ENCODE peak calls at places on chromosomes 12 and 14, in eight cellular contexts. N is cardiac muscle cell, C is fibroblast of lung, B is psoas muscle, J is DND-41, O is tibial artery, U is Caco-2, E is upper lobe of right lung. H is an unnamed sample. For H3K4me1, the result is how much of the 10 kb centered on the place peaks cover.

GRCh38 chr12:10001141-10001778 is 2.3 kb upstream of the CLEC1B start:
- DNase-seq in U (no peak), N (no peak), O (no peak), E (no peak), J (no peak), B (no peak), C (no peak), H (no peak)

GRCh38 chr12:6072302-6072752 is 52.1 kb downstream of the VWF start:
- DNase-seq in U (no peak), E (no peak), N (no peak), C (peak), J (no peak), O (no peak), B (no peak), H (no peak)

GRCh38 chr14:21436567-21437062 is 19.3 kb downstream of the CHD8 start:
- DNase-seq in B (no peak), J (no peak), E (no peak), C (peak), O (no peak), U (no peak), N (no peak), H (peak)

GRCh38 chr12:65269603-65270002 is 8.9 kb upstream of the MSRB3 start:
- DNase-seq in O (no peak), N (no peak), J (no peak), E (no peak), U (no peak), B (no peak), C (peak), H (no peak)

GRCh38 chr12:27964123-27964522 is 8.4 kb downstream of the PTHLH start:
- DNase-seq in C (peak), B (no peak), E (no peak), O (no peak), U (no peak), N (no peak), J (no peak), H (no peak)

GRCh38 chr12:45601390-45601789 is 128.1 kb upstream of the ARID2 start:
- DNase-seq in C (no peak), U (no peak), O (no peak), J (no peak), N (no peak), B (no peak), E (no peak), H (no peak)

GRCh38 chr12:94898388-94898787 is 105.1 kb downstream of the NDUFA12 start:
- DNase-seq in U (peak), O (no peak), E (no peak), J (no peak), C (peak), B (no peak), N (no peak), H (no peak)

GRCh38 chr12:90497923-90498545 is 456.9 kb downstream of the CCER1 start:
- DNase-seq in B (no peak), U (no peak), O (no peak), C (no peak), E (no peak), N (no peak), J (no peak), H (no peak)

GRCh38 chr14:69587389-69587788 is 12.7 kb upstream of the CCDC177 start:
- DNase-seq in J (no peak), N (no peak), C (no peak), B (no peak), U (no peak), E (no peak), O (no peak), H (peak)

GRCh38 chr12:75560167-75560566 is 48.8 kb upstream of the KRR1 start:
- DNase-seq in N (peak), U (no peak), J (no peak), O (no peak), B (no peak), E (no peak), C (peak), H (peak)

GRCh38 chr12:95766356-95767019 is 24.1 kb downstream of the NTN4 start:
- DNase-seq in C (no peak), J (no peak), O (no peak), E (no peak), B (no peak), U (peak), N (no peak), H (no peak)

GRCh38 chr14:21866479-21866878 is 192.9 kb upstream of the OR4E1 start:
- DNase-seq in U (no peak), J (no peak), N (no peak), B (no peak), E (no peak), O (no peak), C (no peak), H (no peak)

GRCh38 chr14:71645656-71646055 is 286.6 kb upstream of the RGS6 start:
- DNase-seq in B (no peak), E (no peak), O (no peak), C (peak), U (no peak), N (no peak), J (no peak), H (no peak)

GRCh38 chr14:67583711-67584644 is 16.1 kb downstream of the PIGH start:
- DNase-seq in O (no peak), U (peak), B (no peak), N (peak), C (peak), J (peak), E (no peak), H (peak)

GRCh38 chr12:42550815-42551214 is 38.7 kb downstream of the PRICKLE1 start:
- DNase-seq in U (no peak), B (no peak), O (no peak), N (no peak), E (no peak), J (no peak), C (no peak), H (no peak)

GRCh38 chr12:114679452-114679875 is 4.5 kb downstream of the TBX3 start:
- DNase-seq in E (no peak), O (no peak), N (no peak), B (no peak), U (no peak), C (peak), J (no peak), H (no peak)

GRCh38 chr14:81449114-81449513 is 49.0 kb upstream of the STON2 start:
- DNase-seq in C (peak), N (no peak), O (peak), U (no peak), B (peak), J (no peak), E (no peak), H (no peak)

GRCh38 chr14:79356040-79356439 is 855.3 kb downstream of the DIO2 start:
- DNase-seq in U (no peak), C (peak), B (no peak), O (no peak), N (no peak), J (no peak), E (no peak), H (no peak)

GRCh38 chr12:23006413-23006812 is 381.4 kb downstream of the ETNK1 start:
- DNase-seq in C (peak), E (no peak), J (no peak), O (no peak), B (no peak), N (no peak), U (no peak), H (no peak)

GRCh38 chr12:109720152-109720855 is 6.7 kb downstream of the FAM222A start:
- DNase-seq in N (no peak), E (no peak), C (no peak), J (no peak), B (peak), U (no peak), O (no peak), H (no peak)

GRCh38 chr14:64081174-64081746 is 212.9 kb downstream of the ESR2 start:
- DNase-seq in E (no peak), J (no peak), C (no peak), B (no peak), N (no peak), U (no peak), O (no peak), H (no peak)

GRCh38 chr14:73748858-73749357 is 34.7 kb upstream of the PNMA1 start:
- DNase-seq in O (no peak), E (no peak), N (no peak), B (no peak), U (no peak), J (no peak), C (no peak), H (no peak)

GRCh38 chr14:101774814-101775213 is 13.3 kb downstream of the PPP2R5C start:
- DNase-seq in U (no peak), C (no peak), N (no peak), J (peak), O (no peak), E (no peak), B (no peak), H (no peak)

GRCh38 chr14:57057803-57058202 is 210.9 kb downstream of the EXOC5 start:
- DNase-seq in C (no peak), B (no peak), E (peak), J (no peak), O (no peak), U (no peak), N (no peak), H (peak)

GRCh38 chr14:95531473-95531872 is 3.4 kb upstream of the GLRX5 start:
- DNase-seq in C (peak), N (no peak), O (no peak), J (no peak), U (no peak), E (no peak), B (no peak), H (no peak)
- H3K4me1 ChIP-seq in C (under half), N (under half), O (under half), J (under half), U (under half), E (under half), B (half or more), H (under half)

DNA sequence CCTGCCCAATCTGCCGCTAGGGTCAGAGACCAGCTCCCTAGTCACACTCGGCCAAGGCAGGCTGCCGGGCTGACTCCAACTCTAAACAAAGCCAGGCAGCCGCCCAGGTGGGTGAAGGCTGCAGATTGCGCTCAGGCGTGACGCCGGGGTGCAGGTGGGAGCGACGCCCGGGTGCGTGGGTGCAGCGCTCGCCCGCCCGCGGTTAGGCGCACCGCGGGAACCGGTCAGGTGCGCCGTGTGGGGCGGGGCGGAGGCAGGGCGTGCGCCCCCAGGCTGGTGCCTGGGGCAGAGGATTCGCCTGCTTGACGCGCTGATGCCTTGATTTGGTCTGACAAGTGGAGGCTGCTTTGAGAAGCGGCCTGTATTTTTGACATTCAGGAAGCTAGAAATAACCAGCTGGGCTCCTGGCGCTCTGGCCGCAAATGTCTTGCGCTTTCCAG is 126.7 kb upstream of the HIF1A start:
- DNase-seq in O (no peak), N (peak), B (no peak), U (no peak), C (no peak), E (peak), J (peak), H (peak)
- H3K4me1 ChIP-seq in O (under half), N (under half), B (under half), U (under half), C (under half), E (under half), J (under half), H (under half)

GRCh38 chr14:90397401-90398314 is 829 bp downstream of the CALM1 start:
- DNase-seq in B (peak), U (peak), O (peak), E (peak), N (peak), J (peak), C (peak), H (peak)

GRCh38 chr14:90400904-90401561 is 4.2 kb downstream of the CALM1 start:
- DNase-seq in B (no peak), O (no peak), N (no peak), J (no peak), E (no peak), U (no peak), C (no peak), H (no peak)

GRCh38 chr14:90398315-90398811 is 1.5 kb downstream of the CALM1 start:
- DNase-seq in E (peak), C (no peak), N (peak), B (peak), J (peak), U (peak), O (peak), H (peak)

GRCh38 chr14:90398841-90399540 is 2.2 kb downstream of the CALM1 start:
- DNase-seq in C (no peak), E (no peak), N (no peak), J (no peak), O (no peak), U (no peak), B (no peak), H (no peak)

DNA sequence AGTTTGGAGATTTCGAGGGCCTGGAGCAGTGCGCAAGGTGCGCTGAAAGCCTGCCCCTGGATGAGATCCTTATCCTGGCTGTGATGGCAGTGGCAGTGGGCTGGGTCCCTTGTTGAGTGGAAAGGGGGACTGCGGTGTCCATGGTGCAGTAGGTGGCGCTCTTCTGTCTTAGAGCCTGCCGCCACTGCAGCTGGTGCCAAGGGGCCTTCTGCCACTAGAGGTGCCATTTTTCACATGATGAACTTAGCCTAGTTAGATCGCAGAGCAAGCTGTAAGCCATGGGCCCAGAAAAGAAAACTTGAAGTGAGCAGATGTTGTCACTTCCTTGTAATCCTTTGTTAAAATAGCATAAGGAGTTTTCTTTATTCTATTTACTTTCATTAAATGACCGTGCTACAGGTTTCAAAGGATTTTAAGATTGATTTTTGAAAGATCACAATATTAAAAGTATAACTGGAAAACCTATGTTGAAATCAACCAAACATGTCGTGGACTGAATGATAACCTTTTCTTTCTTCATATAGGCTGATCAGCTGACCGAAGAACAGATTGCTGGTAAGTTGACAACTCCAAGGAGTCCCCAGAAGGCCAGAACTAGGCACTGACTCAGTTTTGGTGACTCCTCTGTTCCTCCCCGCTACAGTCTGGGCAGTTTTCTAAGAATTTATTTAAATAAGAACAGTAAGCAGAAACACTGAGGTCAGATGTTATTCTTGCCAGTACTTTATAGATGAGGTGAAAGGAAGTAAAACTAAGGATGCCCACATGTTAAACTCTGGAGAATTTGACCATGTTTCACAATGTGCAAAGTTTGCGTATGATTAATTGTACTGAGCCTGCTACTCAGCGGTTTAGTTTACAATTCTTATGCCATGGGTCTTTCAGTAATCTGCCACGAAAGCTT is 3.0 kb downstream of the CALM1 start:
- DNase-seq in E (peak), U (peak), B (peak), O (peak), N (peak), C (peak), J (peak), H (peak)
- H3K4me1 ChIP-seq in E (under half), U (under half), B (half or more), O (under half), N (under half), C (under half), J (under half), H (under half)

GRCh38 chr12:52180971-52181628 is 10.7 kb downstream of the KRT80 start:
- DNase-seq in N (no peak), O (no peak), E (no peak), J (no peak), C (no peak), U (no peak), B (no peak), H (no peak)
- H3K4me1 ChIP-seq in N (under half), O (under half), E (under half), J (under half), C (under half), U (under half), B (under half), H (under half)

GRCh38 chr12:124461851-124462623 is 105.4 kb downstream of the NCOR2 start:
- DNase-seq in U (no peak), E (no peak), C (no peak), O (no peak), N (no peak), J (no peak), B (no peak), H (no peak)

GRCh38 chr12:124459852-124460645 is 107.4 kb downstream of the NCOR2 start:
- DNase-seq in C (no peak), B (no peak), N (no peak), J (no peak), U (no peak), O (no peak), E (no peak), H (no peak)

GRCh38 chr12:124461241-124461673 is 106.2 kb downstream of the NCOR2 start:
- DNase-seq in N (no peak), B (no peak), E (no peak), O (no peak), C (no peak), J (no peak), U (no peak), H (no peak)

GRCh38 chr12:124458992-124459851 is 108.2 kb downstream of the NCOR2 start:
- DNase-seq in N (no peak), J (no peak), O (no peak), B (no peak), U (no peak), C (no peak), E (no peak), H (no peak)

DNA sequence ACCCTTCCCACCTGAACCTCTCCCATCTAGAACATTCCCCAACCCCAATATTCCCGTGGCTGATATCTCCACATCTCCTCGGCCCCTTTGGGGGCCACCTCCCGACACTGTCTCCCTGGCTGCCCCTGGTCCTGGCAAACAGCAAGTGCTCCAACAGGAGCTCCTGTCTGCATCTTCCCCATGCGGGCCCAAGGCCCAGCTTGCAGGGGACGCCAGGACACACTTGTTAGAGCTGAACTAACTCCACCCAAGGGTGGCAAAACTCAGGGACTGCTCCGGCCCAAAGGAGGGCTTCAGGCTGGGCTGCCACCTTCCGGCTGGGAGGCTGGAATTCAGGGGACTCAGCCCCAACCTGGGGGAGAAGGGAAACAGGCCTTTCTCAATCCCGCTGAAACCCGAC is 106.6 kb downstream of the NCOR2 start:
- DNase-seq in N (no peak), J (no peak), U (no peak), B (no peak), O (no peak), C (no peak), E (no peak), H (no peak)
- H3K4me1 ChIP-seq in N (under half), J (under half), U (under half), B (under half), O (under half), C (under half), E (under half), H (under half)

DNA sequence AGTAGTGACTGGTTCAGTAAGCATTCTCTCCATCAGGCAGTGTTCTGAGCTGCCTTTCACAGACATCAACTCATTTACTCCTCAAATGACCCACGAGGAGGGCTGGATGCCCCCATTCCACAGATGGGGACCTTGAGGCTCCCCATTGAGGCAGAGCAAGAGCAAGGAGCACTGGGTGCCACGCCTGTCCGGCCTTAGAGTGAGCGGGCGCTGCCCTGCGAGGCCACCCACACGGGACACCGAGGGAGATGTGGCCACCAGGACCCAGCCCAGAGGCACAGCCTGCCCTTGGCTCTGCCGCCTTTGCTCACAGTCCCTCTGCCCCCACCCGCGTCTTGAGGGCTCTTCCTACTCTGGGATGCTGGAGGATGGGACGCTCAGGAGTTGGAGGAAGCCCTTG is 3.0 kb downstream of the FBRSL1 start:
- DNase-seq in N (no peak), E (no peak), J (no peak), C (no peak), B (no peak), O (no peak), U (no peak), H (peak)
- H3K4me1 ChIP-seq in N (under half), E (half or more), J (under half), C (under half), B (half or more), O (under half), U (half or more), H (under half)

GRCh38 chr14:61489002-61489401 is 167.6 kb downstream of the PRKCH start:
- DNase-seq in E (no peak), C (peak), J (no peak), B (no peak), N (no peak), U (peak), O (no peak), H (no peak)
- H3K4me1 ChIP-seq in E (under half), C (under half), J (under half), B (under half), N (under half), U (under half), O (under half), H (under half)

GRCh38 chr14:75982724-75983358 is 1.0 kb upstream of the TGFB3 start:
- DNase-seq in J (no peak), C (peak), O (peak), B (peak), N (no peak), E (peak), U (no peak), H (peak)

GRCh38 chr14:75981826-75982723 is at the start of gene TGFB3:
- DNase-seq in B (peak), E (peak), O (peak), J (peak), U (peak), N (peak), C (peak), H (peak)

GRCh38 chr14:75985618-75986438 is at the start of gene IFT43:
- DNase-seq in O (peak), B (peak), E (peak), N (peak), J (peak), C (peak), U (peak), H (peak)

GRCh38 chr14:75986439-75986765 is 839 bp downstream of the IFT43 start:
- DNase-seq in E (no peak), N (no peak), O (no peak), U (no peak), B (no peak), J (no peak), C (no peak), H (peak)

GRCh38 chr14:75984674-75985073 is 889 bp upstream of the IFT43 start:
- DNase-seq in C (no peak), B (no peak), E (no peak), U (no peak), J (no peak), O (no peak), N (no peak), H (no peak)
- H3K4me1 ChIP-seq in C (under half), B (under half), E (under half), U (under half), J (under half), O (under half), N (under half), H (under half)

GRCh38 chr12:31903025-31903424 is 56.2 kb upstream of the RESF1 start:
- DNase-seq in B (no peak), E (no peak), J (no peak), N (no peak), C (no peak), U (no peak), O (no peak), H (no peak)

GRCh38 chr12:31899136-31899535 is 60.1 kb upstream of the RESF1 start:
- DNase-seq in E (no peak), J (no peak), N (no peak), B (no peak), U (no peak), O (no peak), C (no peak), H (no peak)

GRCh38 chr12:31897791-31898503 is 61.3 kb upstream of the RESF1 start:
- DNase-seq in O (peak), E (peak), U (no peak), B (no peak), C (no peak), J (peak), N (peak), H (no peak)

GRCh38 chr12:31896514-31897039 is 62.6 kb upstream of the RESF1 start:
- DNase-seq in E (no peak), B (no peak), N (no peak), O (no peak), C (peak), U (no peak), J (peak), H (peak)

GRCh38 chr12:31900271-31900670 is 58.9 kb upstream of the RESF1 start:
- DNase-seq in O (no peak), J (no peak), C (no peak), B (no peak), E (no peak), U (no peak), N (no peak), H (no peak)
- H3K4me1 ChIP-seq in O (under half), J (under half), C (under half), B (under half), E (under half), U (under half), N (under half), H (under half)